ENCODE peak calls at places on chromosomes 6 and 20, in four cellular contexts. V is hypothalamus; K is GM12865; Y is stimulated activated naive B cell treated with anti-CD40 and anti-IgM and Interleukin-4, amounts not matched to agents 10 μg/mL and 1 μg/mL and 100 μg/mL, for 72 hours. X is an unnamed sample.

GRCh38 chr6:157527471-157527907 is 146.5 kb downstream of the ZDHHC14 start:
- DNase-seq in Y (no peak), V (no peak), K (peak), X (no peak)

GRCh38 chr6:39496951-39497350 is 174.4 kb upstream of the KCNK16 start:
- DNase-seq in V (no peak), K (no peak), Y (no peak), X (no peak)

GRCh38 chr20:7540018-7540417 is 400.2 kb downstream of the HAO1 start:
- DNase-seq in K (no peak), Y (no peak), V (no peak), X (no peak)

GRCh38 chr6:30259140-30260035 is 46.2 kb upstream of the TRIM26 start:
- DNase-seq in Y (peak), V (peak), K (peak), X (peak)

GRCh38 chr6:112207131-112207530 is 47.2 kb downstream of the LAMA4 start:
- DNase-seq in V (no peak), Y (no peak), K (no peak), X (no peak)

GRCh38 chr6:16322666-16323312 is 84.4 kb downstream of the GMPR start:
- DNase-seq in K (peak), Y (peak), V (peak), X (peak)

GRCh38 chr20:35129647-35130069 is 17.5 kb downstream of the EDEM2 start:
- DNase-seq in Y (no peak), K (no peak), V (no peak), X (no peak)

GRCh38 chr6:160071805-160072687 is 49.6 kb upstream of the SLC22A1 start:
- DNase-seq in Y (no peak), K (no peak), V (no peak), X (no peak)

GRCh38 chr6:98847767-98848538 is 13.6 kb downstream of the POU3F2 start:
- DNase-seq in Y (no peak), V (no peak), K (no peak), X (peak)

GRCh38 chr6:1485678-1486077 is 96.3 kb downstream of the FOXF2 start:
- DNase-seq in Y (no peak), K (peak), V (no peak), X (no peak)

GRCh38 chr6:91476000-91476399 is 889.1 kb upstream of the MAP3K7 start:
- DNase-seq in Y (no peak), V (no peak), K (peak), X (no peak)

GRCh38 chr6:166351715-166352285 is 9.5 kb upstream of the SFT2D1 start:
- DNase-seq in Y (peak), K (peak), V (peak), X (no peak)

GRCh38 chr6:125469915-125470314 is 168.1 kb upstream of the HDDC2 start:
- DNase-seq in K (no peak), Y (no peak), V (no peak), X (no peak)